ENCODE peak calls at places on chromosomes 7 and 10, in five cellular contexts. One of them, this sample, is unnamed.

GRCh38 chr7:70700055-70700934 is 431.6 kb upstream of the GALNT17 start:
- DNase-seq in lower lobe of right lung: no peak
- DNase-seq in effector memory CD4-positive, alpha-beta T cell: no peak
- DNase-seq in endodermal cell: peak; percentile 70
- DNase-seq in mammary epithelial cell: no peak
- DNase-seq in this sample: no peak

GRCh38 chr7:138663741-138664710 is 37.1 kb downstream of the SVOPL start:
- DNase-seq in mammary epithelial cell: no peak
- DNase-seq in effector memory CD4-positive, alpha-beta T cell: no peak
- DNase-seq in endodermal cell: peak; percentile 69
- DNase-seq in lower lobe of right lung: no peak
- DNase-seq in this sample: no peak

GRCh38 chr7:80302078-80302477 is 167.4 kb downstream of the GNAI1 start:
- DNase-seq in endodermal cell: no peak
- DNase-seq in effector memory CD4-positive, alpha-beta T cell: no peak
- DNase-seq in mammary epithelial cell: no peak
- DNase-seq in lower lobe of right lung: no peak
- DNase-seq in this sample: no peak

GRCh38 chr7:74512762-74513161 is 59.1 kb downstream of the GTF2IRD1 start:
- DNase-seq in endodermal cell: no peak
- DNase-seq in mammary epithelial cell: no peak
- DNase-seq in effector memory CD4-positive, alpha-beta T cell: no peak
- DNase-seq in lower lobe of right lung: no peak
- DNase-seq in this sample: no peak

GRCh38 chr7:1288996-1289551 is 56.4 kb downstream of the UNCX start:
- DNase-seq in lower lobe of right lung: peak; percentile 43
- DNase-seq in mammary epithelial cell: no peak
- DNase-seq in effector memory CD4-positive, alpha-beta T cell: no peak
- DNase-seq in endodermal cell: no peak
- DNase-seq in this sample: no peak

GRCh38 chr10:126867567-126868365 is 37.5 kb upstream of the DOCK1 start:
- DNase-seq in lower lobe of right lung: no peak
- DNase-seq in effector memory CD4-positive, alpha-beta T cell: no peak
- DNase-seq in endodermal cell: no peak
- DNase-seq in mammary epithelial cell: no peak
- DNase-seq in this sample: no peak

GRCh38 chr7:149860821-149861727 is 12.7 kb upstream of the ATP6V0E2 start:
- DNase-seq in lower lobe of right lung: no peak
- DNase-seq in effector memory CD4-positive, alpha-beta T cell: no peak
- DNase-seq in mammary epithelial cell: no peak
- DNase-seq in endodermal cell: peak; percentile 88
- DNase-seq in this sample: no peak

GRCh38 chr7:101243786-101244384 is 996 bp downstream of the FIS1 start:
- DNase-seq in endodermal cell: peak; percentile 90
- DNase-seq in mammary epithelial cell: no peak
- DNase-seq in lower lobe of right lung: no peak
- DNase-seq in effector memory CD4-positive, alpha-beta T cell: no peak
- DNase-seq in this sample: no peak

GRCh38 chr7:71987200-71987767 is 424.9 kb downstream of the CALN1 start:
- DNase-seq in effector memory CD4-positive, alpha-beta T cell: no peak
- DNase-seq in mammary epithelial cell: no peak
- DNase-seq in lower lobe of right lung: no peak
- DNase-seq in endodermal cell: no peak
- DNase-seq in this sample: no peak

GRCh38 chr10:96304241-96304640 is at the start of gene DNTT:
- DNase-seq in mammary epithelial cell: no peak
- DNase-seq in lower lobe of right lung: no peak
- DNase-seq in endodermal cell: no peak
- DNase-seq in effector memory CD4-positive, alpha-beta T cell: no peak
- DNase-seq in this sample: no peak

GRCh38 chr10:4383683-4384082 is 442.3 kb upstream of the AKR1E2 start:
- DNase-seq in effector memory CD4-positive, alpha-beta T cell: no peak
- DNase-seq in endodermal cell: no peak
- DNase-seq in mammary epithelial cell: no peak
- DNase-seq in lower lobe of right lung: no peak
- DNase-seq in this sample: no peak

GRCh38 chr7:117008849-117009531 is 55.7 kb downstream of the ST7 start:
- DNase-seq in mammary epithelial cell: peak; percentile 84
- DNase-seq in endodermal cell: no peak
- DNase-seq in effector memory CD4-positive, alpha-beta T cell: peak; percentile 11
- DNase-seq in lower lobe of right lung: no peak
- DNase-seq in this sample: no peak

GRCh38 chr7:48741545-48741944 is 182.8 kb upstream of the CDC14C start:
- DNase-seq in endodermal cell: no peak
- DNase-seq in lower lobe of right lung: no peak
- DNase-seq in mammary epithelial cell: no peak
- DNase-seq in effector memory CD4-positive, alpha-beta T cell: no peak
- DNase-seq in this sample: no peak

GRCh38 chr7:77180990-77181595 is 18.5 kb downstream of the FGL2 start:
- DNase-seq in lower lobe of right lung: no peak
- DNase-seq in endodermal cell: no peak
- DNase-seq in mammary epithelial cell: no peak
- DNase-seq in effector memory CD4-positive, alpha-beta T cell: no peak
- DNase-seq in this sample: no peak

GRCh38 chr7:111098011-111098925 is 7.3 kb downstream of the LRRN3 start:
- DNase-seq in lower lobe of right lung: no peak
- DNase-seq in mammary epithelial cell: no peak
- DNase-seq in endodermal cell: peak; percentile 80
- DNase-seq in effector memory CD4-positive, alpha-beta T cell: peak; percentile 15
- DNase-seq in this sample: peak; percentile 39

GRCh38 chr7:153588596-153588995 is 463.6 kb upstream of the DPP6 start:
- DNase-seq in effector memory CD4-positive, alpha-beta T cell: no peak
- DNase-seq in endodermal cell: no peak
- DNase-seq in mammary epithelial cell: no peak
- DNase-seq in lower lobe of right lung: no peak
- DNase-seq in this sample: no peak

GRCh38 chr10:14681305-14681704 is 93.4 kb downstream of the FAM107B start:
- DNase-seq in lower lobe of right lung: no peak
- DNase-seq in mammary epithelial cell: no peak
- DNase-seq in effector memory CD4-positive, alpha-beta T cell: no peak
- DNase-seq in endodermal cell: no peak
- DNase-seq in this sample: no peak

GRCh38 chr10:1094112-1095057 is 38.2 kb downstream of the WDR37 start:
- DNase-seq in effector memory CD4-positive, alpha-beta T cell: no peak
- DNase-seq in endodermal cell: no peak
- DNase-seq in mammary epithelial cell: peak; percentile 46
- DNase-seq in lower lobe of right lung: no peak
- DNase-seq in this sample: no peak

GRCh38 chr10:132223156-132223590 is 36.4 kb downstream of the DPYSL4 start:
- DNase-seq in lower lobe of right lung: peak; percentile 83
- DNase-seq in mammary epithelial cell: peak; percentile 55
- DNase-seq in endodermal cell: peak; percentile 96
- DNase-seq in effector memory CD4-positive, alpha-beta T cell: peak; percentile 55
- DNase-seq in this sample: peak; percentile 42

GRCh38 chr10:103504181-103504783 is 10.8 kb downstream of the NEURL1 start:
- DNase-seq in endodermal cell: peak; percentile 78
- DNase-seq in lower lobe of right lung: no peak
- DNase-seq in effector memory CD4-positive, alpha-beta T cell: no peak
- DNase-seq in mammary epithelial cell: peak; percentile 74
- DNase-seq in this sample: no peak

DNA sequence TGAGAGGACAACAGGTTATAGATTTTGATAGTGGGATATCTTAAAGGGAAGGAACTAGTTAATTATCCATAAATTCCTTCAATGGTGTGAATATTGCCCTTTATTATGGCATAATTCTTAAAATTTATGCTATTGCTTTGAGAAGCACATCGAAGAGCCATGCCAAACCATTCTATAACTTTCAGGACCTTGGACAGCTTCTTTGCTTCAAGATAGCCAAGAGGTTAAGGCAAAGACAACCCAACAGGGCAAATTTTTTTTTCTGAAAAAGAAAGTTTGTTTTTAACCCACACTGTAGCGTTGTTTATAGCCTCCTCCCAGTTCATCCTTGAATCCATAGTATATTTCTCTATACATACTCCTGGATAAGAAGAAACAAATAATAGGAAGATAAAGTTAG is 103.2 kb downstream of the NRG3 start:
- DNase-seq in effector memory CD4-positive, alpha-beta T cell: no peak
- DNase-seq in lower lobe of right lung: no peak
- DNase-seq in endodermal cell: no peak
- DNase-seq in mammary epithelial cell: peak; percentile 4
- DNase-seq in this sample: no peak
- H3K9me3 ChIP-seq in effector memory CD4-positive, alpha-beta T cell: no peaks in the 10 kb centered on the region
- H3K9me3 ChIP-seq in lower lobe of right lung: peaks cover 3% of the 10 kb centered on the region
- H3K9me3 ChIP-seq in endodermal cell: no peaks in the 10 kb centered on the region
- H3K9me3 ChIP-seq in mammary epithelial cell: peaks cover 3% of the 10 kb centered on the region
- H3K9me3 ChIP-seq in this sample: no peaks in the 10 kb centered on the region

GRCh38 chr10:90707657-90708056 is 150.2 kb downstream of the HTR7 start:
- DNase-seq in effector memory CD4-positive, alpha-beta T cell: no peak
- DNase-seq in mammary epithelial cell: no peak
- DNase-seq in lower lobe of right lung: no peak
- DNase-seq in endodermal cell: no peak
- DNase-seq in this sample: no peak

GRCh38 chr10:90712529-90712928 is 145.3 kb downstream of the HTR7 start:
- DNase-seq in endodermal cell: no peak
- DNase-seq in effector memory CD4-positive, alpha-beta T cell: no peak
- DNase-seq in lower lobe of right lung: no peak
- DNase-seq in mammary epithelial cell: no peak
- DNase-seq in this sample: no peak

DNA sequence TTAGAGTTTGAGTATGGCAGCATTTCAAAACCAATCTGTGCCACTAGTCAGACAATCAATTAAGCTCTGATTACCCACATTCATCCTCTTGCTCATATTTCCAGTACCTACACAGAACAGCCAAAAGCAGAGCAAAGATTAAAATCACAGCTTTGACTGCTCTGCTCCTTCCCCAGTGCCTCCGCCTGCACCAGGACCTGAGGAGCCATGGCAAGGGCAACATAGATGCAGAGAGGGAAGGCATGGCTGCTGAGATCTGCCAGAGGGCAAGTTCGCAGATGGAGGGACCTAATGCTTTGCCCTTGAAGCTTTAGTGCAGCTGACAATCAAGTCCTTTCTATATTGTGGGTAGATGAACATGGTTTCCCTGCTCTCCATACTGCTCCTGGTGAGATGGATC is 148.1 kb downstream of the HTR7 start:
- DNase-seq in endodermal cell: no peak
- DNase-seq in mammary epithelial cell: no peak
- DNase-seq in lower lobe of right lung: no peak
- DNase-seq in effector memory CD4-positive, alpha-beta T cell: no peak
- DNase-seq in this sample: no peak
- H3K9me3 ChIP-seq in endodermal cell: no peaks in the 10 kb centered on the region
- H3K9me3 ChIP-seq in mammary epithelial cell: no peaks in the 10 kb centered on the region
- H3K9me3 ChIP-seq in lower lobe of right lung: no peaks in the 10 kb centered on the region
- H3K9me3 ChIP-seq in effector memory CD4-positive, alpha-beta T cell: no peaks in the 10 kb centered on the region
- H3K9me3 ChIP-seq in this sample: no peaks in the 10 kb centered on the region

GRCh38 chr7:157844611-157845010 is 507.8 kb downstream of the DNAJB6 start:
- DNase-seq in endodermal cell: no peak
- DNase-seq in lower lobe of right lung: no peak
- DNase-seq in effector memory CD4-positive, alpha-beta T cell: no peak
- DNase-seq in mammary epithelial cell: no peak
- DNase-seq in this sample: no peak
- H3K9me3 ChIP-seq in endodermal cell: peaks cover 56% of the 10 kb centered on the region
- H3K9me3 ChIP-seq in lower lobe of right lung: no peaks in the 10 kb centered on the region
- H3K9me3 ChIP-seq in effector memory CD4-positive, alpha-beta T cell: no peaks in the 10 kb centered on the region
- H3K9me3 ChIP-seq in mammary epithelial cell: peaks cover 55% of the 10 kb centered on the region
- H3K9me3 ChIP-seq in this sample: no peaks in the 10 kb centered on the region

GRCh38 chr7:99104631-99105030 is 39.3 kb downstream of the SMURF1 start:
- DNase-seq in lower lobe of right lung: no peak
- DNase-seq in mammary epithelial cell: no peak
- DNase-seq in effector memory CD4-positive, alpha-beta T cell: no peak
- DNase-seq in endodermal cell: no peak
- DNase-seq in this sample: no peak

GRCh38 chr7:99102361-99102760 is 41.5 kb downstream of the SMURF1 start:
- DNase-seq in lower lobe of right lung: no peak
- DNase-seq in effector memory CD4-positive, alpha-beta T cell: no peak
- DNase-seq in endodermal cell: no peak
- DNase-seq in mammary epithelial cell: no peak
- DNase-seq in this sample: no peak

GRCh38 chr7:99106411-99106810 is 37.5 kb downstream of the SMURF1 start:
- DNase-seq in endodermal cell: peak; percentile 82
- DNase-seq in mammary epithelial cell: no peak
- DNase-seq in effector memory CD4-positive, alpha-beta T cell: no peak
- DNase-seq in lower lobe of right lung: no peak
- DNase-seq in this sample: no peak

GRCh38 chr7:99105756-99106155 is 38.2 kb downstream of the SMURF1 start:
- DNase-seq in lower lobe of right lung: no peak
- DNase-seq in endodermal cell: no peak
- DNase-seq in mammary epithelial cell: no peak
- DNase-seq in effector memory CD4-positive, alpha-beta T cell: no peak
- DNase-seq in this sample: no peak

GRCh38 chr7:99102809-99103690 is 40.9 kb downstream of the SMURF1 start:
- DNase-seq in lower lobe of right lung: no peak
- DNase-seq in endodermal cell: no peak
- DNase-seq in mammary epithelial cell: peak; percentile 72
- DNase-seq in effector memory CD4-positive, alpha-beta T cell: no peak
- DNase-seq in this sample: no peak
- H3K9me3 ChIP-seq in lower lobe of right lung: peaks cover 1% of the 10 kb centered on the region
- H3K9me3 ChIP-seq in endodermal cell: peaks cover 6% of the 10 kb centered on the region
- H3K9me3 ChIP-seq in mammary epithelial cell: no peaks in the 10 kb centered on the region
- H3K9me3 ChIP-seq in effector memory CD4-positive, alpha-beta T cell: no peaks in the 10 kb centered on the region
- H3K9me3 ChIP-seq in this sample: no peaks in the 10 kb centered on the region

GRCh38 chr7:13965077-13965476 is 24.4 kb downstream of the ETV1 start:
- DNase-seq in mammary epithelial cell: no peak
- DNase-seq in lower lobe of right lung: no peak
- DNase-seq in effector memory CD4-positive, alpha-beta T cell: no peak
- DNase-seq in endodermal cell: no peak
- DNase-seq in this sample: no peak
- H3K9me3 ChIP-seq in mammary epithelial cell: no peaks in the 10 kb centered on the region
- H3K9me3 ChIP-seq in lower lobe of right lung: no peaks in the 10 kb centered on the region
- H3K9me3 ChIP-seq in effector memory CD4-positive, alpha-beta T cell: no peaks in the 10 kb centered on the region
- H3K9me3 ChIP-seq in endodermal cell: no peaks in the 10 kb centered on the region
- H3K9me3 ChIP-seq in this sample: no peaks in the 10 kb centered on the region

DNA sequence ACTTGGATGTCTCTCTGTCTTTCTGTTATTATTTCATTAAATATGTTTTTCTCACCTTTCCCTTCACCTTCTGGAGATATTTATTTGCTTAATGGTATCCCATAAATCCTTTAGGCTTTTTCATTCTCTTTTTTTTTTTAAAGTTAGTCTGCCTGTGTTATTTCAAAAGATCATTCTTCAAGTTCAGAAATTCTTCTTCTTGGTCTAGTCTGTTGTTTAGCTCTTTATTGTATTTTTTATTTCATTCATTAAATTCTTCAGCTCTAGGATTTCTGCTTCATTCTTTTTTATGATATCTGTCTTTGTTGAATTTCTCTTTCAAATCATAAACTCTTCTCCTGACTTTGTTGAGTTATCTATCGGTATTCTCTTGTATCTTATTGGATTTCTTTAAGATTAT is 312.1 kb upstream of the KAT6B start:
- DNase-seq in effector memory CD4-positive, alpha-beta T cell: no peak
- DNase-seq in endodermal cell: no peak
- DNase-seq in mammary epithelial cell: no peak
- DNase-seq in lower lobe of right lung: no peak
- DNase-seq in this sample: no peak
- H3K9me3 ChIP-seq in effector memory CD4-positive, alpha-beta T cell: peaks cover 19% of the 10 kb centered on the region
- H3K9me3 ChIP-seq in endodermal cell: peaks cover 47% of the 10 kb centered on the region
- H3K9me3 ChIP-seq in mammary epithelial cell: peaks cover 8% of the 10 kb centered on the region
- H3K9me3 ChIP-seq in lower lobe of right lung: peaks cover 42% of the 10 kb centered on the region
- H3K9me3 ChIP-seq in this sample: peaks cover 9% of the 10 kb centered on the region

DNA sequence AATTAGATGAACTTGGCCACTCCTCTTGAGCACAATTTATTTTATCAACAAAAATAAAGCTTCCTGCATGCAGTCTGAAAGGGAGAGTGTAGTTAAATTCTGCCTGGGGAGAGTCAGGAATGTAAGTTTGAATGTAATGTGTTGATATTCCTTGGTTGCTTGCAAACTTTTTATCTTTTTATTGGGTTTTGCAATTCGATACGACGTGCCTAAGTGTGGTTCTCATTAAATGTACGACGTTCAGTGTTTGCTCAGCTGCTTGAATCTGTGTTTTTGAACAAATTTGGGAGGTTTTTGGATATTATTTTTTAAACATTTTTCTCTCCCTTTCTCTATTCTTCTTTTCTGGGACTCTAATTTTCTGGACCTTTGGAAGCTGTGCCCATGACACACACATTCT is 839.9 kb downstream of the CCSER2 start:
- DNase-seq in endodermal cell: no peak
- DNase-seq in mammary epithelial cell: no peak
- DNase-seq in effector memory CD4-positive, alpha-beta T cell: no peak
- DNase-seq in lower lobe of right lung: no peak
- DNase-seq in this sample: no peak
- H3K9me3 ChIP-seq in endodermal cell: no peaks in the 10 kb centered on the region
- H3K9me3 ChIP-seq in mammary epithelial cell: peaks cover 6% of the 10 kb centered on the region
- H3K9me3 ChIP-seq in effector memory CD4-positive, alpha-beta T cell: no peaks in the 10 kb centered on the region
- H3K9me3 ChIP-seq in lower lobe of right lung: no peaks in the 10 kb centered on the region
- H3K9me3 ChIP-seq in this sample: no peaks in the 10 kb centered on the region